ENCODE peak calls at places on chromosomes 12 and 14, in five cellular contexts. One of them, this sample, is unnamed.

GRCh38 chr12:66239295-66239694 is 50.3 kb downstream of the IRAK3 start:
- DNase-seq in GM13976: no peak
- DNase-seq in lung: no peak
- DNase-seq in OCI-LY7: no peak
- DNase-seq in AG09309: no peak
- DNase-seq in this sample: no peak

GRCh38 chr12:1796515-1797010 is 23.8 kb upstream of the LRTM2 start:
- DNase-seq in GM13976: peak
- DNase-seq in lung: no peak
- DNase-seq in OCI-LY7: peak
- DNase-seq in AG09309: no peak
- DNase-seq in this sample: no peak

GRCh38 chr14:68137704-68138619 is 318.4 kb downstream of the RAD51B start:
- DNase-seq in GM13976: no peak
- DNase-seq in lung: peak
- DNase-seq in OCI-LY7: no peak
- DNase-seq in AG09309: peak
- DNase-seq in this sample: peak

GRCh38 chr12:101793401-101793800 is 37.4 kb downstream of the GNPTAB start:
- DNase-seq in GM13976: peak
- DNase-seq in lung: no peak
- DNase-seq in OCI-LY7: no peak
- DNase-seq in AG09309: no peak
- DNase-seq in this sample: no peak

GRCh38 chr14:74619672-74620131 is 7.7 kb upstream of the LTBP2 start:
- DNase-seq in GM13976: no peak
- DNase-seq in lung: peak
- DNase-seq in OCI-LY7: no peak
- DNase-seq in AG09309: peak
- DNase-seq in this sample: peak

GRCh38 chr12:6038160-6038559 is 86.3 kb downstream of the VWF start:
- DNase-seq in GM13976: peak
- DNase-seq in lung: peak
- DNase-seq in OCI-LY7: peak
- DNase-seq in AG09309: no peak
- DNase-seq in this sample: peak

GRCh38 chr14:100633406-100633805 is 46.2 kb upstream of the BEGAIN start:
- DNase-seq in GM13976: no peak
- DNase-seq in lung: no peak
- DNase-seq in OCI-LY7: no peak
- DNase-seq in AG09309: no peak
- DNase-seq in this sample: no peak

GRCh38 chr12:114698566-114699163 is 14.7 kb upstream of the TBX3 start:
- DNase-seq in GM13976: no peak
- DNase-seq in lung: no peak
- DNase-seq in OCI-LY7: no peak
- DNase-seq in AG09309: no peak
- DNase-seq in this sample: no peak

GRCh38 chr12:71780207-71780822 is 25.7 kb downstream of the RAB21 start:
- DNase-seq in GM13976: peak
- DNase-seq in lung: no peak
- DNase-seq in OCI-LY7: peak
- DNase-seq in AG09309: no peak
- DNase-seq in this sample: peak

GRCh38 chr12:106125351-106126085 is 13.2 kb downstream of the NUAK1 start:
- DNase-seq in GM13976: no peak
- DNase-seq in lung: no peak
- DNase-seq in OCI-LY7: no peak
- DNase-seq in AG09309: no peak
- DNase-seq in this sample: no peak

GRCh38 chr14:80536456-80536855 is 325.2 kb upstream of the DIO2 start:
- DNase-seq in GM13976: no peak
- DNase-seq in lung: no peak
- DNase-seq in OCI-LY7: no peak
- DNase-seq in AG09309: no peak
- DNase-seq in this sample: no peak

GRCh38 chr14:89378119-89378518 is 38.9 kb downstream of the FOXN3 start:
- DNase-seq in GM13976: peak
- DNase-seq in lung: no peak
- DNase-seq in OCI-LY7: no peak
- DNase-seq in AG09309: no peak
- DNase-seq in this sample: no peak

GRCh38 chr12:108907861-108908302 is 28.0 kb downstream of the DAO start:
- DNase-seq in GM13976: no peak
- DNase-seq in lung: no peak
- DNase-seq in OCI-LY7: no peak
- DNase-seq in AG09309: no peak
- DNase-seq in this sample: peak

GRCh38 chr14:32576088-32576795 is 247.1 kb downstream of the AKAP6 start:
- DNase-seq in GM13976: peak
- DNase-seq in lung: peak
- DNase-seq in OCI-LY7: peak
- DNase-seq in AG09309: no peak
- DNase-seq in this sample: peak

GRCh38 chr12:123061806-123062205 is 81.3 kb downstream of the ARL6IP4 start:
- DNase-seq in GM13976: no peak
- DNase-seq in lung: no peak
- DNase-seq in OCI-LY7: peak
- DNase-seq in AG09309: no peak
- DNase-seq in this sample: no peak

GRCh38 chr14:37678916-37679315 is 83.5 kb downstream of the TTC6 start:
- DNase-seq in GM13976: no peak
- DNase-seq in lung: no peak
- DNase-seq in OCI-LY7: no peak
- DNase-seq in AG09309: no peak
- DNase-seq in this sample: no peak

GRCh38 chr12:75291014-75291413 is 39.1 kb downstream of the CAPS2 start:
- DNase-seq in GM13976: no peak
- DNase-seq in lung: no peak
- DNase-seq in OCI-LY7: no peak
- DNase-seq in AG09309: no peak
- DNase-seq in this sample: no peak

GRCh38 chr12:119229837-119230236 is 51.1 kb downstream of the HSPB8 start:
- DNase-seq in GM13976: peak
- DNase-seq in lung: peak
- DNase-seq in OCI-LY7: peak
- DNase-seq in AG09309: no peak
- DNase-seq in this sample: peak

GRCh38 chr14:90814806-90815566 is 1.2 kb downstream of the TTC7B start:
- DNase-seq in GM13976: no peak
- DNase-seq in lung: no peak
- DNase-seq in OCI-LY7: no peak
- DNase-seq in AG09309: no peak
- DNase-seq in this sample: no peak

GRCh38 chr12:33349791-33350190 is 89.8 kb downstream of the SYT10 start:
- DNase-seq in GM13976: no peak
- DNase-seq in lung: no peak
- DNase-seq in OCI-LY7: no peak
- DNase-seq in AG09309: no peak
- DNase-seq in this sample: no peak

GRCh38 chr14:95547626-95548327 is 12.9 kb downstream of the GLRX5 start:
- DNase-seq in GM13976: no peak
- DNase-seq in lung: no peak
- DNase-seq in OCI-LY7: no peak
- DNase-seq in AG09309: no peak
- DNase-seq in this sample: peak

GRCh38 chr12:115776399-115776798 is 501.1 kb downstream of the MED13L start:
- DNase-seq in GM13976: no peak
- DNase-seq in lung: no peak
- DNase-seq in OCI-LY7: no peak
- DNase-seq in AG09309: no peak
- DNase-seq in this sample: no peak

GRCh38 chr14:60356921-60357550 is 108.0 kb downstream of the PPM1A start:
- DNase-seq in GM13976: no peak
- DNase-seq in lung: no peak
- DNase-seq in OCI-LY7: no peak
- DNase-seq in AG09309: no peak
- DNase-seq in this sample: no peak

GRCh38 chr12:7439579-7440505 is 4.1 kb downstream of the CD163L1 start:
- DNase-seq in GM13976: peak
- DNase-seq in lung: peak
- DNase-seq in OCI-LY7: no peak
- DNase-seq in AG09309: no peak
- DNase-seq in this sample: no peak

GRCh38 chr14:63174760-63175191 is 29.5 kb upstream of the RHOJ start:
- DNase-seq in GM13976: peak
- DNase-seq in lung: no peak
- DNase-seq in OCI-LY7: peak
- DNase-seq in AG09309: no peak
- DNase-seq in this sample: peak

GRCh38 chr12:54936736-54937135 is 47.8 kb downstream of the TESPA1 start:
- DNase-seq in GM13976: no peak
- DNase-seq in lung: no peak
- DNase-seq in OCI-LY7: no peak
- DNase-seq in AG09309: no peak
- DNase-seq in this sample: no peak

GRCh38 chr14:76981670-76982069 is 46.8 kb downstream of the IRF2BPL start:
- DNase-seq in GM13976: no peak
- DNase-seq in lung: no peak
- DNase-seq in OCI-LY7: no peak
- DNase-seq in AG09309: no peak
- DNase-seq in this sample: no peak

GRCh38 chr12:52022841-52023181 is 16.1 kb downstream of the TAMALIN start:
- DNase-seq in GM13976: no peak
- DNase-seq in lung: no peak
- DNase-seq in OCI-LY7: no peak
- DNase-seq in AG09309: no peak
- DNase-seq in this sample: peak

GRCh38 chr12:52023182-52023975 is 16.6 kb downstream of the TAMALIN start:
- DNase-seq in GM13976: peak
- DNase-seq in lung: peak
- DNase-seq in OCI-LY7: peak
- DNase-seq in AG09309: no peak
- DNase-seq in this sample: peak

GRCh38 chr12:52025301-52026172 is 18.8 kb downstream of the TAMALIN start:
- DNase-seq in GM13976: peak
- DNase-seq in lung: peak
- DNase-seq in OCI-LY7: peak
- DNase-seq in AG09309: no peak
- DNase-seq in this sample: peak

GRCh38 chr12:52026267-52026666 is 19.5 kb downstream of the TAMALIN start:
- DNase-seq in GM13976: no peak
- DNase-seq in lung: no peak
- DNase-seq in OCI-LY7: no peak
- DNase-seq in AG09309: no peak
- DNase-seq in this sample: no peak

DNA sequence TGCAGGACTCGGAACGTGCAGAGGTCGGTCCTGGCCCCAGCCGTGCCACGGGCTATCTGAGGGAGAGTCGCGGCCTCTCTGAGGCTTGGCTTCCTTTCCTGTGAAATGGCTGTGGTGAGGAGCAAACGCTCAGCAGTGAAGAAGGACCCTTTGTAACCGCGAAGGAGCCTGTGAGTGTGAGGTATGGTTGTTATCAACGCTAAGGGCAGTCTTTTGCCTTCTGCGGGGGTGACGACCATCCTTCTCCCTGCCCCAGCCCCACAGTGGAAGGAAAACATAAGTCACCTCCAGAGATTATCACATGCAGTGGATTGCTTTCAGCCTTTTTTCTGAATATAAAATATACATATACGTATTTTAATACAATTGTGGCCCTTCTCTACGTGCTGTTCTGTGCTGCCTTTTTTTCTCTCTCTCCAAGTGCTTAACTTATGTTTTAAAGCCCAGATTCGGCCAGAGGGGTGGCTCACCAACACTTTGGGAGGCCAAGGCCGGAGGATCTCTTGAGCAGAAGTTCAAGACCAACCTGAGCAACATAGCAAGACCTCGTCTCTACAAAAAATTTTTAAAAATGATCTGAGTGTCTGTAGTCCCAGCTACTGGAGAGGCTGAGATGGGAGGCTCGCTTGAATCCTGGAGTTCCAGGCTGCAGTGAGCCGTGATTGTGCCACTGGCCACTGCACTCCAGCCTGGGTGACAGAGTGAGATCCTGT is 17.4 kb downstream of the TAMALIN start:
- DNase-seq in GM13976: no peak
- DNase-seq in lung: no peak
- DNase-seq in OCI-LY7: peak
- DNase-seq in AG09309: no peak
- DNase-seq in this sample: no peak
- TF ChIP-seq CTCF in GM13976: no peak
- TF ChIP-seq CTCF in lung: no peak
- TF ChIP-seq CTCF in OCI-LY7: peak
- TF ChIP-seq CTCF in AG09309: no peak
- TF ChIP-seq CTCF in this sample: no peak

GRCh38 chr12:98699568-98699967 is 54.5 kb downstream of the APAF1 start:
- DNase-seq in GM13976: no peak
- DNase-seq in lung: no peak
- DNase-seq in OCI-LY7: no peak
- DNase-seq in AG09309: no peak
- DNase-seq in this sample: no peak
- TF ChIP-seq CTCF in GM13976: no peak
- TF ChIP-seq CTCF in lung: no peak
- TF ChIP-seq CTCF in OCI-LY7: no peak
- TF ChIP-seq CTCF in AG09309: no peak
- TF ChIP-seq CTCF in this sample: no peak

DNA sequence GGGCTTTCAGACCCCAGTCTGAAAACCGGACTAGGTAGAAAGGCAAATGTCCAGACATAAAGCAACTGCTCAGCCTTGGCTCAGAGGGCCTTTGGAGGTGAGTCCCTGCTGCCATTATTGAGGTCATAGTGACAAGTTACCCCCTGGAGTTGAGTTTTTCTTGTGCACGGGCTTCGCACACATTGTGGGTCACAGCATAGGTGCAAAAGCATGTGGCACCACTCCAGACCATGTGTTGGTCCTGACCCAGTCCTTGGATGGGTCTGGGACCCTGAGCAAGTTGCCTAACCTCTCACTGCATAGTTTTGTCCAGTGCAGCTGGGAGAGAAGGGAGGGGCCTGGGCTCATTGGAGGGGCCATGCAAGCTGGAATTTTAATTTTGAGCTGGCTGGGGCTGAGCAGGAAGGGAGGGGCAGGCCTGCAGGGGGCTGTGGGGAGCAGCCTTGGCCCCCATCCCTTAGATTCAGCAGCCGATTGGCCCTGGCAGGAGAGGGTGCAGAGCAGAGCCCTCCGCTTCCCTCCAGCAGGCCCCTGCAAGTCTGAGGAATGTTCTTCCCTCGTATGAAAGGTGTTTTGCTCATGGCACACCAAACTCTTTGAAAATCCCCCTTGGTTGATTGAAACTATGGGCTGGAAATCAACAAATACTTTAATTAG is 4.2 kb upstream of the KRT5 start:
- DNase-seq in GM13976: no peak
- DNase-seq in lung: no peak
- DNase-seq in OCI-LY7: no peak
- DNase-seq in AG09309: no peak
- DNase-seq in this sample: no peak
- TF ChIP-seq CTCF in GM13976: no peak
- TF ChIP-seq CTCF in lung: no peak
- TF ChIP-seq CTCF in OCI-LY7: no peak
- TF ChIP-seq CTCF in AG09309: no peak
- TF ChIP-seq CTCF in this sample: no peak

DNA sequence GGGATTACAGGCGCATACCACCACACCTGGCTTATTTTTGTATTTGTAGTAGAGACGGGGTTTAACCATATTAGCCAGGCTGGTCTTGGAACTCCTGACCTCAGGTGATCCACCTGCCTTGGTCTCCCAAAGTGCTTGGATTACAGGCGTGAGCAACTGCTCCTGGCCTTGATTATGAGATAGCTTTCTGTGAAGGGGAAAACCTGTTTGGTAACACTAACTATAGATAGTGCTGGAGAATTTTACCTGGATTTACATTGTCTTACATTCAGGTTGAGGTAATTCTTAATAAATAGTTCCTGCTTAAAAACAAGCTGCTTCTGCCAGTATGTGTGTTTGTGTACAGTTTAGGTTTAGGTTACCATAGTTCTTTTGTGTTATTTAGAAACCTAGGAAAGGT is 77.1 kb downstream of the MON2 start:
- DNase-seq in GM13976: no peak
- DNase-seq in lung: no peak
- DNase-seq in OCI-LY7: no peak
- DNase-seq in AG09309: no peak
- DNase-seq in this sample: no peak
- TF ChIP-seq CTCF in GM13976: no peak
- TF ChIP-seq CTCF in lung: no peak
- TF ChIP-seq CTCF in OCI-LY7: no peak
- TF ChIP-seq CTCF in AG09309: no peak
- TF ChIP-seq CTCF in this sample: no peak

This sample was measured in Calu3.